ENCODE peak calls at places on chromosomes 1 and 21, in five cellular contexts. C is K562, T is HepG2, S is SK-N-SH, M is GM12878. B is an unnamed sample. For H3K4me1, the result is how much of the 10 kb centered on the place peaks cover.

GRCh38 chr1:53324321-53324720 is 3.5 kb downstream of the LRP8 start:
- DNase-seq in T (no peak), M (no peak), S (no peak), C (no peak), B (no peak)

GRCh38 chr1:87403047-87403820 is 74.6 kb downstream of the LMO4 start:
- DNase-seq in C (no peak), M (no peak), T (no peak), S (no peak), B (no peak)

GRCh38 chr1:108645479-108646184 is 15.3 kb downstream of the HENMT1 start:
- DNase-seq in S (no peak), C (no peak), T (no peak), M (no peak), B (no peak)

GRCh38 chr1:206690516-206690915 is 5.8 kb downstream of the MAPKAPK2 start:
- DNase-seq in S (no peak), M (no peak), C (peak), T (no peak), B (no peak)

GRCh38 chr1:173149887-173150286 is 57.2 kb downstream of the TNFSF4 start:
- DNase-seq in C (no peak), M (no peak), S (no peak), T (no peak), B (no peak)

GRCh38 chr1:232634086-232634485 is 4.2 kb upstream of the SIPA1L2 start:
- DNase-seq in T (no peak), M (no peak), C (no peak), S (no peak), B (no peak)

GRCh38 chr1:151165738-151166505 is at the start of the genes LYSMD1 and SCNM1:
- DNase-seq in T (peak), M (peak), S (peak), C (peak), B (peak)

GRCh38 chr1:55060133-55060999 is 21.0 kb downstream of the PCSK9 start:
- DNase-seq in C (no peak), M (peak), S (no peak), T (no peak), B (no peak)

GRCh38 chr1:76278711-76279386 is 204.3 kb downstream of the ST6GALNAC3 start:
- DNase-seq in S (peak), C (no peak), T (no peak), M (no peak), B (no peak)

GRCh38 chr1:116569776-116570357 is 959 bp downstream of the CD58 start:
- DNase-seq in T (peak), C (peak), M (no peak), S (no peak), B (no peak)

GRCh38 chr21:27507695-27508094 is 540.8 kb upstream of the ADAMTS5 start:
- DNase-seq in M (no peak), S (no peak), C (no peak), T (no peak), B (no peak)

GRCh38 chr1:179230251-179230650 is 774 bp upstream of the ABL2 start:
- DNase-seq in T (no peak), M (no peak), S (peak), C (no peak), B (no peak)

GRCh38 chr1:21311016-21311415 is 20.8 kb upstream of the ECE1 start:
- DNase-seq in T (peak), S (no peak), C (no peak), M (no peak), B (no peak)

GRCh38 chr1:234941711-234942320 is 186.8 kb downstream of the TOMM20 start:
- DNase-seq in C (no peak), T (no peak), S (no peak), M (no peak), B (no peak)

GRCh38 chr1:117120774-117121588 is 568 bp downstream of the TRIM45 start:
- DNase-seq in T (peak), C (no peak), S (peak), M (no peak), B (no peak)

DNA sequence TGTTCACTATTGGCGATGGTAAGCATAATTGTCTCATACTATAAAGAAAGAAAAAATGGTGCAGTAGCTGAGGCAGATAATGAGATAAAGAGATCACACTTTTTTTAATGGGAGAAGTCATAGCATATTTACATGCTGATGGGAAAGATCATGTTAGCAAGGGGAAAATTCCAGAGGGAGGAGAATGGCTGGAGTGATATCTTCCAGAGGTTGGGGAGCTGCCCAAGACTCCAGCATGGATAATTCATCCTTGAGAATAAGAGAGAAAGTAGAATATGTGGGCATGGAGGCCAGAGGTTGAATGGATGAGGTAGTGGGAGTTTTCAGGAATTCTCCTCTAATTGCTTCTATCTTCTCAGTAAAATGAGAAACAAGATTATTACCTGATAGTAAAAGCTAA is 45.8 kb upstream of the RGS1 start:
- DNase-seq in C (no peak), S (no peak), M (no peak), T (no peak), B (no peak)
- TF ChIP-seq USF2 in C (no peak), S (no peak), M (no peak), T (no peak), B (no peak)

DNA sequence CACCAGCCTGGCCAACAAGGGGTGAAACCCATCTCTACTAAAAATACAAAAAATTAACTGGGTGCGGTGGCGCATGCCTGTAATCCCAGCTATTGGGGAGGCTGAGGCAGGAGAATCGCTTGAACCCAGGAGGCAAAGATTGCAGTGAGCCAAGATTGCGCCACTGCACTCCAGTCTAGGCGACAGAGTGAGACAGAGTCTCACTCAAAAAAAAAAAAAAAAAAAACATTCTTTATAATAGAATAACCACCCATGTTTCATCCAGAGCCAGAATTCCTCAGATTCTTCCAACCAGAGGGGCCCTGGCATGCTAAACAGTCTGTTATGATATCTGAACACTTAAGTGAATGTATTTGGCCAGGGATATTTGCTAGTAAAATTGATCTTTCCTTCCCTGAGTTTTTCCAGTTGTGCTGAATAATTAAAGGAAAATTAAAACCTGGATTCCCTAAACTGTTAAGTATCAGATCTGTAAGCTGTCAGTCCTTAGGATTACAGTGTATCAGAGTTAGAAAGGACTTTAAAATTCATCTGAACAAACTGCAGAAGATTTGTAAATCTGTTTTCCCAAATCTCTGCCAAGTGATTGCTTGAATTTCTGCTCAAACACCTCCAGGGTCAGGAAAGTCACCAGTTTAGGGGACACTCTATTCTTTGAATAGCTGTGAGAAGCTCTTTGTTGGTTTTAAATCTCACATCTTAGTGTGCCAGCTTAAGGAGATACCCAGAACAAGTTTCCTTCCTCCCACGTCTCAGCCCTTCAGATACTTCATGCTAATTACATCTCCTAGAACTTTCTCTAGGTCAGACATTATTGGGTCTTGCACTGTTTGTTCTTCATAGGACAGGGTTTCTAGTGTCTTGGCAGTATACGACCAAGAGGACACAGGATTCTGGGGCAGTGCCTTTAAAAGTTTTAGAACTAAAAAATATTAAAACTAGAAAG is 84.6 kb upstream of the BMP8A start:
- DNase-seq in T (peak), M (no peak), C (no peak), S (no peak), B (no peak)
- H3K4me1 ChIP-seq in T (half or more), M (under half), C (under half), S (under half), B (under half)

DNA sequence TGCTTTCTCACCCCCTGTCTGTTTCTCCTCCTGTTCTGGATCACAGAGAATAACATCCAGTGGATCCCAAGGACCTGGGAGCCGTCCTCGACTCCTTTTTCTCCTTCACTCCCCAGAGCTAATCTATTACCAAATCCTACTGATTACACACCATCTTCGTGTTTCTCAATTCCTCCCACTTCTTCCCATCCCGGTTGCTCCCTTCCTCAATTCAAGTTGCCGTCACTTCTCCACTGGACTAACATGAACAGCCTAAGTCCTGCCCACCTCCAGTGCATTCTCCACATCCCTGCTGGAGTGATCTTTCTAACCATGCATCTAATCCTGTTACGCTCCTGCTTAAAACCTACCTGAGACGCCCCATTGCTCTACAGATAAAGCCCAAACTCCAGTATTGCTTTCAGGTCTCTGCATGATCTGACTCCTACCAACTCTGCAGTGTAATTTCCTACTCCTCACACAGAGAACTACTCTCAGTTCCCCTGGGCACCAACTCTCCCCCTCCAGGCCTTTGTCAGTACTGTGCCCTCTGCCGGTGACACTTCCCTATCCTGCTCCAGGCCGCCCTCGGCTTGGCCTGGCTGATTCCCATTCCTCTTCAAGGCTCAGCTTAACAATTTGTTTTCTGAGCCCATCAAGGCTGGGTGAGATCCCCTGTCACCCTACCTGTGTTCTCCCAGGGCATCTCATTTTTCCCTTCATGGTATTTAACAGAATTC is 2.4 kb downstream of the SLAMF8 start:
- DNase-seq in C (peak), T (peak), S (peak), M (peak), B (peak)
- TF ChIP-seq GABPA in C (no peak), T (no peak), S (no peak), M (no peak), B (no peak)

GRCh38 chr1:45815667-45816458 is 12.5 kb downstream of the MAST2 start:
- DNase-seq in M (no peak), C (no peak), T (no peak), S (no peak), B (no peak)
- TF ChIP-seq USF2 in M (no peak), C (no peak), T (no peak), S (no peak), B (no peak)

GRCh38 chr21:43721939-43722338 is 3.0 kb downstream of the PDXK start:
- DNase-seq in M (no peak), S (no peak), T (no peak), C (no peak), B (no peak)
- H3K4me1 ChIP-seq in M (half or more), S (under half), T (under half), C (under half), B (under half)

GRCh38 chr21:43736224-43736883 is 17.4 kb downstream of the PDXK start:
- DNase-seq in M (no peak), S (no peak), T (no peak), C (no peak), B (no peak)
- TF ChIP-seq GABPA in M (no peak), S (no peak), T (no peak), C (no peak), B (no peak)

GRCh38 chr1:30894508-30894973 is 14.0 kb downstream of the SDC3 start:
- DNase-seq in M (no peak), C (no peak), S (no peak), T (no peak), B (no peak)

GRCh38 chr1:30895382-30895941 is 13.1 kb downstream of the SDC3 start:
- DNase-seq in M (no peak), T (no peak), C (peak), S (no peak), B (no peak)

GRCh38 chr1:30896905-30897304 is 11.7 kb downstream of the SDC3 start:
- DNase-seq in M (no peak), S (no peak), T (no peak), C (no peak), B (no peak)

GRCh38 chr1:30898031-30898815 is 10.3 kb downstream of the SDC3 start:
- DNase-seq in S (no peak), M (no peak), T (no peak), C (no peak), B (no peak)

DNA sequence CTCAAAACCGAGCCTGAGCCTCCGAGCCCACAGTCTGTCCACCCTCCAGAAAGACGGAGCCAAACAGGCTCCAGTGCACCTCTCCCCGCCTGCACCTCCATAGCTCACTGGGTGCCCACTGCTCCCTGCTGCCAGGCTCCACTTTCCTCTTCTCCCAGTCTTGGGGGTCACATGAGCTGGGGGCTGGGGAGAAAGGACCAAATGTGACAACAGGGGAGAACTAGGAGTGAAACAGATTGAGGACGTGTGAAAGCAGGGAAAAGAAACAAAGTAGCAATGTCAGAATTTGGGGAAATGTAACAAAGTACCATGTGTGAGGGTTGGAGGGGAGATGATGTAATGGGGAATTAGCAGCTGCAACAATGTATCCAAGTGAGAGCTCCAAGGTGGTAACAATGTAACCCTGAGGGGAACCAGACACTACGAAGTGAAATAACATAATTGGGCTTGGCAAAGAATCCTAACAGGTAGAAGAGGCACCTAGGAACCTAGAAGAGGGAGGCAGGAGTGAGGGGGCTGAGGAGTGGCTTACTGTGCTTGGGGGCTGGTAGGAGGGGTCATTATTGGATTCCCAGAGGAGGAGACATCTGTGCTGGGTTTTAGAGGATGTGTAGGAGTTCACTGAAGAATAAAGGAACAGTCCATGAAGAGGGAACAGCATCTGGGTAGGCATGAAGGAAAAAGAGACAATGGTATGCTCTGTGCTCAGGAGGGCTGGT is 12.5 kb downstream of the SDC3 start:
- DNase-seq in M (no peak), C (no peak), T (no peak), S (no peak), B (no peak)
- TF ChIP-seq USF2 in M (no peak), C (no peak), T (no peak), S (no peak), B (no peak)

GRCh38 chr1:85451236-85451830 is 13.6 kb downstream of the DDAH1 start:
- DNase-seq in T (no peak), S (no peak), M (no peak), C (no peak), B (no peak)

GRCh38 chr1:85450832-85451231 is 14.1 kb downstream of the DDAH1 start:
- DNase-seq in C (no peak), T (no peak), M (no peak), S (no peak), B (no peak)

GRCh38 chr1:85454214-85454613 is 10.7 kb downstream of the DDAH1 start:
- DNase-seq in T (no peak), M (no peak), S (no peak), C (no peak), B (no peak)

GRCh38 chr1:85452859-85453430 is 12.0 kb downstream of the DDAH1 start:
- DNase-seq in C (no peak), T (no peak), S (peak), M (no peak), B (no peak)

DNA sequence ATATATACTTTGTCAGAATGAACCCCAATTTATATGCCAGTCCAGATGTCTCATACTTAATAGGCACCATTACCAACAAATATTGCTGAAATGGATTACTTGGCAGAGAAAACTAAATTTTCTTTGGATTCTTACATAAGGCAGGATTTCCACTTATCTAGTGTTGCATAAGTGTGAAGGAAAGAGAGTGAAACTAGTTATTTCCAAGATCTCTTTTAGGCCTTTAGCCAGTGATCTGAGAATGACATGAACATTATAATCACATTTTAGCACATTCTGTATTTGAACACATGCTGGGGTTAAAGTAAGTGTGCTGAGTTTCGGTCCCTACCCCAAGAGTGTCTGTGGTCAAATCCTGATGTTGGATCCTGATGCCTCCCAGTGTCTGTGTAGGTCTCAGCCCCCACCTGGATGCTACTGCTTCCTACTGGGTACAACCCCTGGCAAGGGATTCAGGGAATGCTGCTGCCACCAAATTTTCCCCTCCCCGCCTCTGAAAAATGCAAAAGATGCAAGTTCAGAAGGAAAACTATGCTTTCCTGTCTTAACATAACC is 11.2 kb downstream of the DDAH1 start:
- DNase-seq in C (no peak), M (no peak), T (no peak), S (no peak), B (no peak)
- H3K4me1 ChIP-seq in C (under half), M (under half), T (under half), S (under half), B (under half)

B was measured in H1.